ENCODE peak calls at places on chromosomes 7 and 10, in ten cellular contexts. E is stomach, R is left ventricle myocardium inferior, C is uterus, V is transverse colon, H is cardiac muscle cell, Z is heart left ventricle, M is SK-N-SH, W is tibial artery, L is small intestine. Y is an unnamed sample.

GRCh38 chr7:7795736-7796135 is 77.3 kb upstream of the RPA3 start:
- DNase-seq in L (no peak), H (no peak), W (no peak), E (no peak), M (no peak), V (no peak), C (no peak), Z (no peak), R (no peak), Y (peak; percentile 73)

GRCh38 chr10:13613519-13613918 is 26.8 kb downstream of the PRPF18 start:
- DNase-seq in M (peak; percentile 15), V (no peak), R (no peak), W (no peak), Z (no peak), E (no peak), H (peak; percentile 73), C (no peak), L (no peak), Y (peak; percentile 52)

GRCh38 chr7:101691822-101692384 is 62.8 kb upstream of the MYL10 start:
- DNase-seq in M (no peak), E (peak; percentile 39), L (peak; percentile 79), H (no peak), Z (no peak), V (peak; percentile 64), R (no peak), C (no peak), W (no peak), Y (no peak)

GRCh38 chr10:99394256-99394655 is 36.2 kb downstream of the GOT1 start:
- DNase-seq in H (no peak), W (no peak), V (no peak), E (no peak), Z (no peak), R (no peak), L (no peak), M (no peak), C (no peak), Y (no peak)

GRCh38 chr7:12490105-12490688 is 80.3 kb upstream of the SCIN start:
- DNase-seq in R (no peak), H (peak; percentile 33), E (no peak), Z (no peak), M (peak; percentile 59), W (no peak), V (no peak), L (peak; percentile 24), C (no peak), Y (no peak)

GRCh38 chr10:31197886-31198285 is 121.1 kb upstream of the ZEB1 start:
- DNase-seq in L (no peak), W (no peak), R (no peak), V (no peak), H (no peak), M (no peak), C (no peak), Z (no peak), E (no peak), Y (no peak)

GRCh38 chr7:69364814-69365587 is 233.3 kb upstream of the AUTS2 start:
- DNase-seq in W (no peak), R (no peak), H (no peak), L (no peak), Z (no peak), C (no peak), M (no peak), V (no peak), E (no peak), Y (no peak)

GRCh38 chr10:102779680-102780079 is 35.9 kb downstream of the WBP1L start:
- DNase-seq in Z (no peak), M (no peak), E (no peak), L (no peak), H (no peak), V (no peak), W (no peak), R (no peak), C (no peak), Y (no peak)

DNA sequence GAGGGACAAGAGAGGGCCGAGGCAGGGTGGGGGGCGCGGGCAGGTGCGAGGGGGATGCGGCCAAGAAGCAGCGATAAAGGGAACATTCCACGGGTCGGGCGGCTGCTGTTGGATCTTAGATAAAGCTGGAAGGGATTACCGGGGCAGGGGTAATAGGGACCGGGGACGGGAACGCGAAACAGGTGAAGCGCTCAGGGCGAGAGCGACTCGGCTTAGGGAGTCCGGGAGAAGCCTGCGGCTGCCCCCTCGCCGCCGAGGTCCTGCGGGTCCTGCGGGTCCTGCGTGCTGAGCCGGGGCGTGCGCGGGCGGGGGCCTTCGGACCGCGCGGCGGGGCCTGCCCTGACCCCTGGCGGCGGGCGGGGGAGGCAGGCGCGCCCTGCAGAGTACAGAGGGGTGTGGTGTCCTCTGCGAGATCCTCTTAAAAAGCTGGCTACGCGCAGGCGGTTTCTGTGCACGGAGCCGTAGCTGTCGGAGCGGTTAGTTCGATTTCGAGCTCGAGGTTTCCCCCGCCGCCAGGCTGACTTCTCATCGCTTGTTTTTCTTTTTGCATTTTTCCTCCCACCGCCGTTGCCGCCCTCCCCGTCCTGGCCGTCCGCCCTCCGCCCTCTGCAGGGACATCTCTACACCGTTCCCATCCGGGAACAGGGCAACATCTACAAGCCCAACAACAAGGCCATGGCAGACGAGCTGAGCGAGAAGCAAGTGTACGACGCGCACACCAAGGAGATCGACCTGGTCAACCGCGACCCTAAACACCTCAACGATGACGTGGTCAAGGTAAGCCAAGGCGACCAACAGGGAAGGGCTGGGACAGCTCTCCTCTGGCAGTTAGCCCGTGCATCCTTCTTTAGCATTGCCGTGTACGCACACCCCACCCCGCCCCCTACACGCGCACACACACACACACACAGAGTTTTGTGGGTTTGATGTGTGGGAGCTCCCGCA is 1.3 kb downstream of the CAV1 start:
- DNase-seq in C (peak; percentile 83), H (peak; percentile 89), W (peak; percentile 92), V (peak; percentile 80), Z (peak; percentile 90), E (peak; percentile 70), R (peak; percentile 85), L (peak; percentile 58), M (peak; percentile 90), Y (peak; percentile 77)
- H3K4me3 ChIP-seq in C (peak overlapping the region; percentile 62), H (peak overlapping the region; percentile 39), W (peak overlapping the region; percentile 90), V (peak overlapping the region; percentile 65), Z (peak overlapping the region; percentile 89), E (peak overlapping the region; percentile 72), R (peak overlapping the region; percentile 83), L (peak overlapping the region; percentile 40), M (peak overlapping the region; percentile 84), Y (peak overlapping the region; percentile 86)

DNA sequence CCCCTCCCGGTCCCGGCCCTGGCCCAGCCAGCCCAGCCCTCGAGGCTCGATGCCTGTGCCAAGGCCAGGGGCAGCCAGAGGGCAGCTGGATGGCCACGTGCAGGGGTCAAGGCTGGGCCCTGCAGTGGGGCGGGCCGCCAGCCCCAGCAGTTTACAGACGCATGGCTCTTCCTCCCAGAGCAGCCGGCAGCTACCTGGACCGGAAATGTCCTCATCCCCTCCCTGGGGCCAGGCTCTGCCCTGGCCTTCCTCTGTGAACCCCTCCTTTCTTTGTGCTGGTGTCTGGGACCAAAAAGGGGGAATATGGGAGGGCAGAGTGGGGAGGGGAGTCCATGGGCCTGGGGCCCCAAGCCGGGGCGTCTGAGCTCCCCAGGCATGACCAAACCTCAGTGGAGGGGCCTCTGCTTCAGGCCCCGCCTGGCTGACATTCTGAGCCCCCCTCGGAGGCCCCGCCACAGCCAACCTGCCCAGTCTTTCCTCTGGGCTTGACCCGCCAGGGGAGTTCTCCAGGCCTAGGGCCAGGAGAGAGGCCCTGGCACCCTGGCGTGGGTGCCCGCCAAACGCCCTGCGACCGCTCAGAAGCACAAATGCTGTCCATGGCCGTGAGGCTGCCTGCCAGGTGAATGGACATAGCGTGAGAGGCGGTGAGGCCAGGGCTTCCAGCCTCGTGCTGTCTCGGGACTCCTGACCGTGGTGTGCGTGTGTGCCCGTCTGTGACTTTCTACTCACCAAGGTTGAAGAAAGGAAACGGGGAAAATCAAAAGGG is 24.7 kb upstream of the AMZ1 start:
- DNase-seq in C (no peak), H (peak; percentile 23), M (peak; percentile 63), R (peak; percentile 59), E (peak; percentile 50), Z (peak; percentile 71), V (no peak), L (no peak), W (no peak), Y (no peak)
- H3K27ac ChIP-seq in C (no peak overlapping the region), H (peak overlapping the region; percentile 51), M (peak overlapping the region; percentile 63), R (peak overlapping the region; percentile 63), E (no peak overlapping the region), Z (no peak overlapping the region), V (no peak overlapping the region), L (no peak overlapping the region), W (no peak overlapping the region), Y (no peak overlapping the region)

GRCh38 chr7:4745971-4746919 is 29.2 kb upstream of the AP5Z1 start:
- DNase-seq in Z (peak; percentile 43), R (no peak), C (peak; percentile 50), E (peak; percentile 40), M (no peak), H (peak; percentile 74), W (no peak), V (peak; percentile 59), L (peak; percentile 84), Y (peak; percentile 76)

GRCh38 chr7:4747746-4748145 is 27.7 kb upstream of the AP5Z1 start:
- DNase-seq in R (no peak), V (no peak), C (no peak), E (no peak), W (no peak), M (no peak), H (no peak), L (no peak), Z (no peak), Y (no peak)

GRCh38 chr7:4744391-4745264 is 30.8 kb upstream of the AP5Z1 start:
- DNase-seq in W (peak; percentile 100), V (peak; percentile 98), M (peak; percentile 63), H (peak; percentile 100), C (peak; percentile 99), Z (peak; percentile 100), R (peak; percentile 100), L (peak; percentile 95), E (peak; percentile 97), Y (peak; percentile 99)

GRCh38 chr7:4747013-4747412 is 28.4 kb upstream of the AP5Z1 start:
- DNase-seq in R (no peak), Z (peak; percentile 48), E (no peak), V (no peak), C (no peak), W (no peak), M (no peak), L (no peak), H (no peak), Y (no peak)

DNA sequence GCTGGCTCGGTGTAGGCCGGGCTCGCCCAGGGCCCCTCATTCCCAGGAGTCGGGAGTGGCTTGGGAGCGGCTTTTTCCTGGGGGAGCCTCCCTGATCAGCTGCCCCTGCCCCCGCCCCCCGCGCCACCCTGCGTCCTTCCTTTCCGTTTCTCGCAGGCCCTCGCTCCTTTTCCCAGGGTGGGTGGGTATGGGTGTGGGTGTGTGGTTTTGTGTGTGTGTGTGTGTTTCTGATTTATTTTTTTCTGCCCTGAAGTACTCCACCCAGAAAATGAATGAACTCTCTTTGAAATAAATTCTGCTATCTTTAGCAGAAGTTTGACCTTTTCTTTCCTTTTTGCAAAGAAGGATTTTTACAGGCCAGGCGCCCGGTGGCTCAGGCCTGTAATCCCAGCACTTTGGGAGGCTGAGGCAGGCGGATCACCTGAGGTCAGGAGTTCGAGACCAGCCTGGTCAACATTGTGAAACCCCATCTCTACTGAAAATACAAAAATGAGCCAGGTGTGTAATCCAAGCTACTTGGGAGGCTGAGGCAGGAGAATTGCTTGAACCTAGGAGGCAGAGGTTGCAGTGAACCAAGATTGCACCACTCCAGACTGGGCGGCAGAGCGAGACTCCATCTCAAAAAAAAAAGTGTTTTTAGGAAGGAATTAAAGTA is 30.0 kb upstream of the AP5Z1 start:
- DNase-seq in W (no peak), C (no peak), R (no peak), Z (no peak), V (no peak), L (no peak), H (no peak), E (no peak), M (no peak), Y (no peak)
- H3K4me3 ChIP-seq in W (peak overlapping the region; percentile 37), C (peak overlapping the region; percentile 20), R (peak overlapping the region; percentile 55), Z (peak overlapping the region; percentile 31), V (peak overlapping the region; percentile 43), L (no peak overlapping the region), H (no peak overlapping the region), E (peak overlapping the region; percentile 25), M (no peak overlapping the region), Y (peak overlapping the region; percentile 30)

DNA sequence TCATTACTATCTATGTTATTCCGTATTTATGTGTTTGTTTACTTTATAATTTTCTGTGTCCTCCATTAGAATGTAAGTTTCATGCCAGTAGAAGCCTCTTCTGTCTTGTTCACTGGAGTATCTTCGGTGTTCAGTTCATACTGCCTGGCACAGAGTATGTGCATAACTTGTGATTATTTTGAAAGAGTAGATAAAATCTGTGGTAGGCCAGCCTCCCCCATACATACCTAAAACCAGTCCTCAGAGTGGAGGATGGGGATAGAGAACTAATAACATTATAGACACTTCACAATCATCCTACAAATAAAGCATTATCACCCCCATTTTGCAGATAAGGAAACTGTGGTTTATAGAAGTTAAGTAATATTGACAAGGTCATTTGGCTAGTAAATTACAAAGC is 28.0 kb downstream of the VIM start:
- DNase-seq in E (no peak), Z (no peak), V (no peak), H (peak; percentile 44), L (no peak), W (no peak), M (no peak), R (no peak), C (no peak), Y (no peak)
- H3K27ac ChIP-seq in E (no peak overlapping the region), Z (no peak overlapping the region), V (no peak overlapping the region), H (no peak overlapping the region), L (no peak overlapping the region), W (no peak overlapping the region), M (no peak overlapping the region), R (no peak overlapping the region), C (no peak overlapping the region), Y (no peak overlapping the region)

Y was measured in brain microvascular endothelial cell.